ENCODE peak calls at places on chromosomes 11 and 22, in eight cellular contexts. F is sciatic nerve; V is ACHN; X is activated naive CD4-positive, alpha-beta T cell treated with Interleukin-2 at 50 U/mL for 16 hours; Z is bronchial epithelial cell; P is upper lobe of right lung; Q is HFF-Myc; B is stromal cell of bone marrow. C is an unnamed sample.

GRCh38 chr11:64330888-64331287 is 9.1 kb upstream of the CCDC88B start:
- DNase-seq in F (no peak), V (no peak), X (no peak), Z (no peak), P (peak; percentile 58), Q (no peak), B (no peak), C (no peak)

GRCh38 chr22:19983701-19984100 is 32.9 kb downstream of the ARVCF start:
- DNase-seq in F (no peak), V (no peak), X (no peak), Z (no peak), P (no peak), Q (no peak), B (no peak), C (no peak)

GRCh38 chr11:58902881-58903280 is 36.4 kb upstream of the GLYATL1 start:
- DNase-seq in F (no peak), V (no peak), X (no peak), Z (no peak), P (no peak), Q (no peak), B (no peak), C (no peak)

GRCh38 chr11:353315-353857 is 15.9 kb upstream of the B4GALNT4 start:
- DNase-seq in F (peak; percentile 93), V (no peak), X (no peak), Z (peak; percentile 32), P (peak; percentile 80), Q (peak; percentile 54), B (peak; percentile 86), C (peak; percentile 8)

GRCh38 chr11:106503901-106504300 is 426.4 kb downstream of the AASDHPPT start:
- DNase-seq in F (no peak), V (peak; percentile 80), X (no peak), Z (no peak), P (no peak), Q (no peak), B (no peak), C (no peak)

GRCh38 chr11:113016905-113017304 is 55.7 kb downstream of the NCAM1 start:
- DNase-seq in F (no peak), V (no peak), X (no peak), Z (peak; percentile 40), P (no peak), Q (no peak), B (no peak), C (no peak)

GRCh38 chr11:117861151-117862018 is 15.1 kb downstream of the FXYD6 start:
- DNase-seq in F (no peak), V (no peak), X (no peak), Z (peak; percentile 22), P (no peak), Q (no peak), B (no peak), C (no peak)

GRCh38 chr11:8127442-8127841 is 41.4 kb downstream of the RIC3 start:
- DNase-seq in F (no peak), V (no peak), X (no peak), Z (no peak), P (no peak), Q (no peak), B (no peak), C (no peak)

GRCh38 chr11:122706261-122706660 is 50.7 kb downstream of the UBASH3B start:
- DNase-seq in F (no peak), V (no peak), X (no peak), Z (no peak), P (no peak), Q (no peak), B (no peak), C (no peak)